ENCODE peak calls at places on chromosomes 1 and 21, in nine cellular contexts. Q is stimulated activated CD4-positive, alpha-beta T cell treated with anti-CD3 and anti-CD28 coated beads, Interleukin-4, amount 100 ng/mL, for 48 hours; Z is left ventricle myocardium superior; M is epithelial cell of proximal tubule; R is GM04503; J is GM12878; N is PC-9; O is effector memory CD8-positive, alpha-beta T cell; P is GM20000. B is an unnamed sample.

GRCh38 chr1:57353589-57353988 is 70.3 kb downstream of the DAB1 start:
- DNase-seq in M (no peak), J (no peak), R (peak; percentile 20), P (no peak), N (no peak), Q (no peak), O (no peak), Z (no peak), B (no peak)

GRCh38 chr1:96944743-96945142 is 223.2 kb downstream of the PTBP2 start:
- DNase-seq in R (no peak), O (no peak), N (no peak), J (no peak), P (no peak), M (no peak), Z (no peak), Q (no peak), B (no peak)

GRCh38 chr21:17436626-17437111 is 76.2 kb upstream of the CXADR start:
- DNase-seq in P (no peak), Q (no peak), R (no peak), O (no peak), N (no peak), J (no peak), M (no peak), Z (no peak), B (no peak)

GRCh38 chr1:48688102-48688760 is 88.5 kb downstream of the BEND5 start:
- DNase-seq in Z (no peak), J (no peak), O (no peak), N (no peak), Q (no peak), R (no peak), P (no peak), M (no peak), B (no peak)

GRCh38 chr21:38269567-38269917 is 12.8 kb downstream of the KCNJ15 start:
- DNase-seq in O (no peak), J (peak; percentile 87), M (no peak), Z (no peak), R (no peak), Q (no peak), N (no peak), P (peak; percentile 59), B (no peak)

GRCh38 chr1:206953126-206953525 is 6.9 kb upstream of the PIGR start:
- DNase-seq in Q (no peak), O (no peak), Z (no peak), R (no peak), P (no peak), N (no peak), J (no peak), M (no peak), B (peak; percentile 85)

GRCh38 chr1:19635646-19636045 is 8.5 kb upstream of the NBL1 start:
- DNase-seq in N (no peak), M (no peak), O (no peak), Z (no peak), P (no peak), R (no peak), Q (no peak), J (no peak), B (no peak)

GRCh38 chr1:22829001-22829989 is 118.7 kb downstream of the EPHB2 start:
- DNase-seq in Z (no peak), J (no peak), P (no peak), O (no peak), R (no peak), Q (no peak), M (no peak), N (peak; percentile 57), B (no peak)

GRCh38 chr1:171984850-171985485 is 143.7 kb downstream of the DNM3 start:
- DNase-seq in Q (no peak), J (no peak), N (no peak), Z (no peak), M (no peak), R (no peak), P (peak; percentile 33), O (peak; percentile 5), B (no peak)

GRCh38 chr1:82153282-82153630 is 352.5 kb downstream of the ADGRL2 start:
- DNase-seq in N (no peak), M (no peak), J (no peak), Q (no peak), R (peak; percentile 3), P (no peak), Z (no peak), O (no peak), B (no peak)

GRCh38 chr1:55255901-55256300 is 40.7 kb upstream of the USP24 start:
- DNase-seq in N (no peak), P (no peak), O (no peak), Q (no peak), R (no peak), Z (no peak), M (no peak), J (no peak), B (no peak)

GRCh38 chr1:247738315-247738714 is at the start of gene OR14K1:
- DNase-seq in R (no peak), P (no peak), Z (no peak), O (no peak), N (no peak), M (no peak), Q (no peak), J (no peak), B (no peak)

GRCh38 chr1:162471290-162471853 is 26.2 kb upstream of the UHMK1 start:
- DNase-seq in O (no peak), P (no peak), J (no peak), M (no peak), N (no peak), Q (no peak), R (no peak), Z (no peak), B (no peak)

GRCh38 chr1:222601233-222601632 is 11.5 kb upstream of the TAF1A start:
- DNase-seq in Q (no peak), N (no peak), J (no peak), O (no peak), R (no peak), M (no peak), P (no peak), Z (no peak), B (no peak)

GRCh38 chr1:225355863-225356262 is 72.0 kb downstream of the LBR start:
- DNase-seq in R (no peak), Q (no peak), P (no peak), O (no peak), N (no peak), Z (no peak), M (no peak), J (no peak), B (no peak)

GRCh38 chr1:56728964-56729363 is 83.8 kb downstream of the PRKAA2 start:
- DNase-seq in Z (no peak), R (no peak), O (no peak), N (no peak), M (no peak), P (no peak), J (no peak), Q (no peak), B (no peak)

GRCh38 chr1:159561513-159561912 is 25.7 kb upstream of the OR10J5 start:
- DNase-seq in O (no peak), Q (no peak), N (no peak), J (no peak), Z (no peak), R (no peak), M (no peak), P (no peak), B (no peak)

GRCh38 chr1:22206551-22207125 is 63.7 kb upstream of the WNT4 start:
- DNase-seq in Z (no peak), P (no peak), N (no peak), M (no peak), J (no peak), O (no peak), R (no peak), Q (no peak), B (no peak)

GRCh38 chr21:14890141-14890540 is 174.7 kb downstream of the NRIP1 start:
- DNase-seq in O (no peak), J (no peak), N (no peak), M (no peak), R (no peak), Z (no peak), P (no peak), Q (no peak), B (no peak)

GRCh38 chr1:190178827-190179226 is 298.8 kb downstream of the BRINP3 start:
- DNase-seq in J (no peak), O (no peak), P (no peak), M (no peak), R (no peak), Q (no peak), Z (no peak), N (no peak), B (no peak)

GRCh38 chr1:236724049-236724448 is 37.8 kb downstream of the ACTN2 start:
- DNase-seq in Q (no peak), Z (no peak), O (no peak), N (no peak), P (no peak), J (no peak), M (no peak), R (no peak), B (no peak)

GRCh38 chr1:60970081-60970509 is 112.3 kb upstream of the NFIA start:
- DNase-seq in P (no peak), M (no peak), N (no peak), O (no peak), R (no peak), Q (no peak), Z (no peak), J (no peak), B (no peak)

GRCh38 chr1:225460737-225461532 is 33.1 kb upstream of the LBR start:
- DNase-seq in R (no peak), Z (no peak), P (no peak), O (peak; percentile 71), M (no peak), N (peak; percentile 76), Q (no peak), J (no peak), B (no peak)

GRCh38 chr21:45449658-45450502 is 44.9 kb downstream of the COL18A1 start:
- DNase-seq in Z (peak; percentile 27), J (no peak), Q (no peak), N (no peak), M (no peak), P (no peak), O (no peak), R (no peak), B (no peak)

GRCh38 chr1:1943834-1944570 is 24.9 kb upstream of the TMEM52 start:
- DNase-seq in P (peak; percentile 78), O (peak; percentile 41), M (no peak), R (no peak), Q (peak; percentile 54), Z (peak; percentile 76), N (peak; percentile 52), J (no peak), B (peak; percentile 54)

GRCh38 chr1:115312752-115313151 is 25.3 kb downstream of the NGF start:
- DNase-seq in M (no peak), Z (no peak), Q (no peak), R (no peak), N (no peak), P (no peak), J (no peak), O (no peak), B (no peak)

GRCh38 chr1:93605812-93606512 is 75.7 kb downstream of the BCAR3 start:
- DNase-seq in Z (no peak), M (peak; percentile 78), J (no peak), N (no peak), R (peak; percentile 80), Q (no peak), O (no peak), P (no peak), B (no peak)

GRCh38 chr1:81758213-81758612 is 42.5 kb upstream of the ADGRL2 start:
- DNase-seq in Z (no peak), P (no peak), R (no peak), N (no peak), J (no peak), Q (no peak), O (no peak), M (no peak), B (no peak)

GRCh38 chr1:37752583-37753471 is 12.1 kb downstream of the EPHA10 start:
- DNase-seq in Z (peak; percentile 43), N (peak; percentile 70), Q (no peak), J (no peak), R (no peak), P (peak; percentile 86), M (no peak), O (no peak), B (peak; percentile 54)

GRCh38 chr1:184393924-184394323 is 7.1 kb downstream of the C1orf21 start:
- DNase-seq in R (no peak), Q (no peak), J (no peak), M (no peak), N (no peak), P (no peak), O (no peak), Z (no peak), B (no peak)

GRCh38 chr1:40652452-40652851 is 13.0 kb downstream of the RIMS3 start:
- DNase-seq in Q (no peak), N (no peak), M (no peak), Z (no peak), J (no peak), O (no peak), R (no peak), P (no peak), B (no peak)

B was measured in transverse colon.